ENCODE peak calls at places on chromosomes 3 and 15, in five cellular contexts. One of them, this sample, is unnamed.
A peak's percentile ranks its signal among the peaks of the same experiment; 100 is the strongest.

GRCh38 chr3:12508316-12508715 is 24.0 kb downstream of the TSEN2 start:
- DNase-seq in K562: no peak
- DNase-seq in A549: peak; percentile 19
- DNase-seq in GM23248: peak; percentile 98
- DNase-seq in PC-3: peak; percentile 91
- DNase-seq in this sample: no peak

GRCh38 chr15:35349916-35350315 is 196.0 kb downstream of the DPH6 start:
- DNase-seq in K562: no peak
- DNase-seq in PC-3: peak; percentile 43
- DNase-seq in GM23248: no peak
- DNase-seq in A549: no peak
- DNase-seq in this sample: no peak

GRCh38 chr3:13852638-13853009 is 27.2 kb downstream of the WNT7A start:
- DNase-seq in GM23248: peak; percentile 9
- DNase-seq in K562: no peak
- DNase-seq in A549: no peak
- DNase-seq in PC-3: peak; percentile 73
- DNase-seq in this sample: no peak

GRCh38 chr3:62758296-62759066 is 116.7 kb downstream of the CADPS start:
- DNase-seq in PC-3: no peak
- DNase-seq in K562: no peak
- DNase-seq in GM23248: no peak
- DNase-seq in A549: no peak
- DNase-seq in this sample: no peak

GRCh38 chr3:42036483-42036823 is 54.7 kb upstream of the TRAK1 start:
- DNase-seq in GM23248: peak; percentile 97
- DNase-seq in A549: peak; percentile 53
- DNase-seq in PC-3: peak; percentile 80
- DNase-seq in K562: no peak
- DNase-seq in this sample: no peak

GRCh38 chr3:29731050-29731449 is 450.2 kb downstream of the RBMS3 start:
- DNase-seq in PC-3: no peak
- DNase-seq in GM23248: no peak
- DNase-seq in A549: no peak
- DNase-seq in K562: no peak
- DNase-seq in this sample: no peak

GRCh38 chr3:138188013-138188352 is 882 bp downstream of the ARMC8 start:
- DNase-seq in PC-3: peak; percentile 32
- DNase-seq in A549: peak; percentile 24
- DNase-seq in GM23248: peak; percentile 83
- DNase-seq in K562: peak; percentile 12
- DNase-seq in this sample: peak; percentile 60

GRCh38 chr3:51715231-51716058 is 8.6 kb downstream of the GRM2 start:
- DNase-seq in A549: no peak
- DNase-seq in GM23248: no peak
- DNase-seq in K562: no peak
- DNase-seq in PC-3: no peak
- DNase-seq in this sample: no peak

DNA sequence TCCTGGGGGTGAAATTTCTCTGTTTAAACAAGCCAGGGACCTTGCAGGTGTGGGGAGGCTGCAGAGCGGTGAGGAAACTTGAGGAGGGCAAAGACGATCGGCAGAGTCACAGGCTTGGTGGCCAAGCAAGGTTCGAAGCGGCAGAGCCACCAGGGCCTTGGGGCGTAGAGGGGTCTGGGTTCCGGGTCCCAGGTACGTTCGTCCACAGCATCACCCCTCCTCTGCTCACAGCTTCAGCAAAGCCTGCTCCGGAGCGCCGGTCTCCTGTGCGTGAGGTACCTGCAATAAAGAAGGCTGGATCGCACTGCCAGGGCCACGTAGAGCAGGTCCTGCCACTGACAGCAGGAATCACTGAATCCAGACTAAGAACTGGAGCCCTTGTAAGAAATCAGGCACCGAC is 66.8 kb upstream of the PCSK6 start:
- DNase-seq in PC-3: no peak
- DNase-seq in GM23248: no peak
- DNase-seq in A549: no peak
- DNase-seq in K562: no peak
- DNase-seq in this sample: no peak
- H3K4me2 ChIP-seq in PC-3: no peak overlapping the region
- H3K4me2 ChIP-seq in GM23248: no peak overlapping the region
- H3K4me2 ChIP-seq in A549: no peak overlapping the region
- H3K4me2 ChIP-seq in K562: no peak overlapping the region
- H3K4me2 ChIP-seq in this sample: no peak overlapping the region

GRCh38 chr3:157129782-157130137 is 30.2 kb downstream of the CCNL1 start:
- DNase-seq in A549: no peak
- DNase-seq in GM23248: no peak
- DNase-seq in PC-3: peak; percentile 63
- DNase-seq in K562: no peak
- DNase-seq in this sample: no peak

GRCh38 chr3:157131861-157132260 is 28.1 kb downstream of the CCNL1 start:
- DNase-seq in GM23248: peak; percentile 71
- DNase-seq in PC-3: peak; percentile 93
- DNase-seq in K562: no peak
- DNase-seq in A549: no peak
- DNase-seq in this sample: no peak

GRCh38 chr3:157130881-157131251 is 29.1 kb downstream of the CCNL1 start:
- DNase-seq in PC-3: no peak
- DNase-seq in A549: no peak
- DNase-seq in K562: no peak
- DNase-seq in GM23248: no peak
- DNase-seq in this sample: no peak

GRCh38 chr3:157128771-157129671 is 30.9 kb downstream of the CCNL1 start:
- DNase-seq in PC-3: peak; percentile 82
- DNase-seq in K562: no peak
- DNase-seq in A549: peak; percentile 24
- DNase-seq in GM23248: peak; percentile 54
- DNase-seq in this sample: no peak

DNA sequence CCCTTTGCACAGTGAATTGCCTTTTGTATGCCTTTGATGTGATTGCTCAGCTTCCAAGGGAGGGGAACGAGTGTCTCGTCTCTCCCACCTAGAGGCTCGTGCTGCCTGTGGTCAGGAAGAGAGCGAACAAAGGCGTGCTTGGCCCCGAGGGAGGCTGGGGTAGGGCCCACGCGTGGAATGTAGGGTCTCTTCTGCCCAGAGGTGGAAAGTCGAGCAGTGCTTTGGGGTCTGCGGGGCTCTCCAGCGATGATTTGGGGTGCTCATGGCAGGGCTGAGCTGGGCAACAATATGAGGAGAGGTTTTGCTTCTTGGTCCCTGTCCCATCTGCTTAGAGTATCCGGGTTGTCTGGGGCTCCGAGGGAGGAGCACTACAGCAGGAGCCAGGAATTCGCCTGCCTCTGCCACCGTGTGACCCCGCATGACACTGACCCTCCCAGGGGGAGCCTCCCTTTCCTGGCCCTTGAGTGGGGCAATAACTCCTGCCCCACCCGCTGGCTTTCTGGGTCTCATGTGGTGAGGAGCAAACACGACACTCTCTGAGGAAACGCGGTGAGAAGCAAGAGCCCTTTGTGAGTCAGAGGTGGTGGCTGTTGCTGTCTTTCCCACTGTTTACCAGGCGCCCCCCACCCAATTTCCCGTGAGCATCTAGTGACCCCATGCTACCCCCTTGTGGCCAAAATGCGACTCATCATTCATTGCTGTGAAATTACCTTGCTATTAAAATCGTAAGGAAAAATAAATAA is 29.6 kb downstream of the CCNL1 start:
- DNase-seq in A549: peak; percentile 75
- DNase-seq in K562: peak; percentile 71
- DNase-seq in GM23248: peak; percentile 75
- DNase-seq in PC-3: peak; percentile 95
- DNase-seq in this sample: peak; percentile 58
- H3K4me2 ChIP-seq in A549: peak overlapping the region; percentile 82
- H3K4me2 ChIP-seq in K562: peak overlapping the region; percentile 43
- H3K4me2 ChIP-seq in GM23248: peak overlapping the region; percentile 55
- H3K4me2 ChIP-seq in PC-3: peak overlapping the region; percentile 70
- H3K4me2 ChIP-seq in this sample: no peak overlapping the region

GRCh38 chr3:72340476-72341379 is 507.5 kb downstream of the SHQ1 start:
- DNase-seq in K562: no peak
- DNase-seq in GM23248: peak; percentile 39
- DNase-seq in PC-3: no peak
- DNase-seq in A549: no peak
- DNase-seq in this sample: no peak
- H3K4me2 ChIP-seq in K562: no peak overlapping the region
- H3K4me2 ChIP-seq in GM23248: no peak overlapping the region
- H3K4me2 ChIP-seq in PC-3: no peak overlapping the region
- H3K4me2 ChIP-seq in A549: no peak overlapping the region
- H3K4me2 ChIP-seq in this sample: no peak overlapping the region

DNA sequence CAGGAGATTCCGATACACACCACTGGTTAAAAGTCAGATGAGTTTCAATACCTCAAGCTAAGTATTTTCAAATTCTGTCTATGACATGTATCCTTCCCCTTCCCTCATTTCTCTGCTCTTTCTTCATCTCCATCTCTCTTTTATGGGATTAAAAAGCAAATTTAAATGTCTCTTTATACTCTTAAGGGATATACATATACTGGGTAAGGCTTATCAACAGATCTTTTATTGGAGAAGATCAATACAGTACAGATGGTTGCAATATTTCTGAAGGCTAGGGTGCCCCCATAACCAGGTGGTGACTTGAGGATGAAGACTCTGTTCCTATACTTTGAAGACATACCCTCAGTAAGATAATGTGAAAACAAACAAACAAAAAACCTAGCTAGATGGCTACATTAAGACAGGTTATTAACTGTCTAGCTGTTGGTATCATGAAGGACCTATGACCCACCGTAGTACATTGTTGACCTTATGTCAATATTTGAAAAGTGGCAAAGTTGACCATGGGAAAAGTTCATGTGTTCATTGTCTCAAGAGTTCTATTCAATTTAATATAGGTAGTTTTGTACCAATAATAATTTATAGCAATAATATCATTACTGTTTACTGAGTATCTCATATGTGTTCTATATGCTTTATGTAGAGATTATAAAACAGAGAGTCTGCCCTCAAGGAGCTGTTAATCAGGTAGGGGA is 319.8 kb downstream of the LPP start:
- DNase-seq in GM23248: no peak
- DNase-seq in A549: no peak
- DNase-seq in K562: no peak
- DNase-seq in PC-3: no peak
- DNase-seq in this sample: no peak
- H3K4me2 ChIP-seq in GM23248: no peak overlapping the region
- H3K4me2 ChIP-seq in A549: no peak overlapping the region
- H3K4me2 ChIP-seq in K562: no peak overlapping the region
- H3K4me2 ChIP-seq in PC-3: no peak overlapping the region
- H3K4me2 ChIP-seq in this sample: no peak overlapping the region

DNA sequence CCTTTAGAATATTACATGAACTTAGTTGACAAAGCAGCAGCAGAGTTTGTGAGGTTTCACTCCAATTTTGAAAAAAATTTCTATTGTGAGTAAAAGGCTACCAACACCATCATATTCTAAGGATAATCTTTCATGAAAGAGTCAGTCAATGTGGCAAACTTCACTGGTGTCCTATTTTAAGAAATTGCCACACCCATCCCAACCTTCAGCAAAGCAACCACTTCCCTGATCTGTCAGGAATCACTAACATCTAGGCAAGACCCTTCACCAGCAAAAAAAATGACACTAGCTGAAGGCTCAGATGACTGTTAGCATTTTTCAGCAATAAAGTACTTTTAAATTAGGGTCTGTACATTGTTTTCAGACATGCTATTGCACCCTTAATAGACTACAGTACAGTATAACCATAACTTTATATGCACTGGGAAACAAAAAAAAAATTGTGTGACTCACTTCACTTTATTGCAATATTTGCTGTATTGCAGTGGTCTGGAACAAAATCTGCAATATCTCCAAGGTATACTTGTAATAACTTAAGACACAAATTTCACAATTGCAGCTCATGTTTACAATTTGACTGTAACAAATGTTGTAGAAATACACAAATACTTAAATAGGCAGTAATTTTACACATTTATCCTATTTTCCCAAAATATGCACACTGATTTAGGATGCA is 38.9 kb upstream of the ALCAM start:
- DNase-seq in GM23248: no peak
- DNase-seq in K562: no peak
- DNase-seq in PC-3: peak; percentile 83
- DNase-seq in A549: no peak
- DNase-seq in this sample: no peak
- H3K4me2 ChIP-seq in GM23248: no peak overlapping the region
- H3K4me2 ChIP-seq in K562: no peak overlapping the region
- H3K4me2 ChIP-seq in PC-3: peak overlapping the region; percentile 33
- H3K4me2 ChIP-seq in A549: no peak overlapping the region
- H3K4me2 ChIP-seq in this sample: no peak overlapping the region